ENCODE peak calls at places on chromosomes 3 and 15, in seven cellular contexts. E is stimulated activated CD8-positive, alpha-beta memory T cell treated with anti-CD3 and anti-CD28 coated beads, Interleukin-7, amount 100 ng/mL, for 24 hours; B is nephron progenitor cell; N is HL-60; Q is activated effector memory CD4-positive, alpha-beta T cell treated with anti-CD3 and anti-CD28 coated beads, Interleukin-2, amount 50 U/mL, for 16 hours; G is HFFc6; J is stimulated activated CD4-positive, alpha-beta T cell treated with anti-CD3 and anti-CD28 coated beads, Interleukin-1b, Interleukin-23, amount 100 ng/mL, for 24 hours. R is an unnamed sample.

GRCh38 chr3:42539871-42540714 is 37.6 kb downstream of the VIPR1 start:
- DNase-seq in E (peak; percentile 25), B (peak; percentile 76), N (peak; percentile 29), Q (peak; percentile 85), G (no peak), J (peak; percentile 45), R (peak; percentile 75)

GRCh38 chr15:73723146-73723545 is 30.0 kb downstream of the INSYN1 start:
- DNase-seq in E (no peak), B (no peak), N (no peak), Q (no peak), G (no peak), J (no peak), R (peak; percentile 62)

GRCh38 chr3:134308350-134308891 is 57.8 kb upstream of the RYK start:
- DNase-seq in E (peak; percentile 52), B (peak; percentile 89), N (peak; percentile 38), Q (peak; percentile 90), G (peak; percentile 72), J (peak; percentile 73), R (peak; percentile 89)

GRCh38 chr15:101188517-101189340 is 63.1 kb downstream of the CHSY1 start:
- DNase-seq in E (no peak), B (no peak), N (no peak), Q (peak; percentile 62), G (peak; percentile 75), J (no peak), R (no peak)

GRCh38 chr3:153232737-153233330 is 70.8 kb downstream of the RAP2B start:
- DNase-seq in E (no peak), B (no peak), N (no peak), Q (no peak), G (peak; percentile 79), J (no peak), R (no peak)

GRCh38 chr15:90207252-90207651 is 6.1 kb downstream of the SEMA4B start:
- DNase-seq in E (no peak), B (no peak), N (no peak), Q (no peak), G (no peak), J (no peak), R (no peak)

GRCh38 chr3:16668776-16669545 is 63.7 kb upstream of the DAZL start:
- DNase-seq in E (no peak), B (no peak), N (no peak), Q (no peak), G (no peak), J (no peak), R (no peak)

GRCh38 chr3:185089343-185089742 is 63.5 kb downstream of the C3orf70 start:
- DNase-seq in E (no peak), B (no peak), N (no peak), Q (no peak), G (peak; percentile 37), J (no peak), R (no peak)

GRCh38 chr3:108590443-108590842 is 921 bp downstream of the DZIP3 start:
- DNase-seq in E (no peak), B (no peak), N (no peak), Q (no peak), G (no peak), J (no peak), R (peak; percentile 24)

R was measured in left kidney.